ENCODE peak calls at places on chromosomes 2 and 18, in ten cellular contexts. B is COR-L47, J is ovary, C is iPS-NIHi11, W is EL, V is NCI-H748 treated with DMSO at 0.1 percent for 48 hours, T is GM23338, U is mucosa of gallbladder, K is foreskin keratinocyte, S is HTR-8/SVneo. F is an unnamed sample.

GRCh38 chr2:26745609-26746327 is 18.3 kb upstream of the SLC35F6 start:
- DNase-seq in S (peak), C (peak), T (peak), V (peak), U (peak), J (peak), B (peak), W (peak), K (no peak), F (peak)

GRCh38 chr2:17604050-17604449 is 63.6 kb downstream of the VSNL1 start:
- DNase-seq in C (no peak), S (no peak), J (no peak), K (no peak), B (no peak), W (no peak), V (no peak), U (no peak), T (peak), F (no peak)

GRCh38 chr2:27115485-27115884 is 3.4 kb downstream of the CGREF1 start:
- DNase-seq in U (no peak), T (no peak), J (no peak), K (no peak), W (no peak), B (no peak), V (no peak), C (no peak), S (no peak), F (no peak)

GRCh38 chr2:20221169-20221938 is 3.6 kb downstream of the SDC1 start:
- DNase-seq in C (no peak), V (no peak), T (no peak), W (peak), K (no peak), B (no peak), U (no peak), J (no peak), S (no peak), F (no peak)

GRCh38 chr18:9828794-9829712 is 56.7 kb upstream of the TXNDC2 start:
- DNase-seq in S (no peak), V (no peak), T (no peak), U (no peak), B (no peak), K (no peak), W (no peak), C (no peak), J (no peak), F (no peak)

GRCh38 chr2:180743412-180743811 is 237.0 kb upstream of the UBE2E3 start:
- DNase-seq in K (no peak), B (no peak), V (no peak), C (no peak), T (no peak), W (no peak), J (no peak), S (no peak), U (no peak), F (no peak)

GRCh38 chr2:239038773-239039478 is 191.0 kb downstream of the TWIST2 start:
- DNase-seq in V (no peak), J (no peak), W (no peak), B (no peak), K (no peak), U (no peak), S (no peak), C (no peak), T (no peak), F (no peak)

GRCh38 chr2:60717691-60718090 is 38.4 kb upstream of the PAPOLG start:
- DNase-seq in S (no peak), W (no peak), C (no peak), T (no peak), J (no peak), B (no peak), V (no peak), U (peak), K (peak), F (no peak)